ENCODE peak calls at places on chromosomes 11 and 22, in four cellular contexts. U is HepG2, J is K562, S is GM12878. A is an unnamed sample.

GRCh38 chr11:66617148-66617814 is 851 bp downstream of the RBM14 start:
- DNase-seq in S (no peak), U (no peak), J (no peak), A (no peak)

GRCh38 chr11:93481279-93481678 is 61.9 kb downstream of the SMCO4 start:
- DNase-seq in S (no peak), U (no peak), J (no peak), A (no peak)

GRCh38 chr11:573146-573759 is 3.0 kb upstream of the PHRF1 start:
- DNase-seq in U (peak), J (no peak), S (no peak), A (no peak)

GRCh38 chr11:106061249-106061794 is 15.8 kb downstream of the KBTBD3 start:
- DNase-seq in U (no peak), J (no peak), S (no peak), A (no peak)

GRCh38 chr11:121328213-121328966 is 35.8 kb downstream of the SC5D start:
- DNase-seq in J (no peak), U (no peak), S (no peak), A (no peak)

GRCh38 chr22:25709758-25710157 is 32.2 kb upstream of the MYO18B start:
- DNase-seq in S (peak), J (no peak), U (no peak), A (no peak)

GRCh38 chr11:118691926-118692830 is 12.7 kb upstream of the TREH start:
- DNase-seq in J (no peak), U (peak), S (peak), A (peak)

GRCh38 chr11:120381401-120381800 is 45.2 kb downstream of the ARHGEF12 start:
- DNase-seq in U (peak), J (no peak), S (no peak), A (no peak)

GRCh38 chr11:689630-690029 is 5.4 kb downstream of the DEAF1 start:
- DNase-seq in U (no peak), S (no peak), J (no peak), A (no peak)

GRCh38 chr11:133362921-133363320 is 169.4 kb downstream of the OPCML start:
- DNase-seq in S (no peak), J (no peak), U (no peak), A (no peak)

GRCh38 chr11:4491878-4492606 is 9.6 kb downstream of the OR52K1 start:
- DNase-seq in J (no peak), S (no peak), U (no peak), A (no peak)

GRCh38 chr11:126337472-126338241 is 17.8 kb upstream of the ST3GAL4 start:
- DNase-seq in U (peak), J (no peak), S (no peak), A (no peak)

GRCh38 chr11:14418801-14419417 is 59.9 kb upstream of the RRAS2 start:
- DNase-seq in U (peak), S (no peak), J (peak), A (peak)

GRCh38 chr11:106956887-106957505 is 61.3 kb downstream of the GUCY1A2 start:
- DNase-seq in J (no peak), U (no peak), S (no peak), A (peak)

GRCh38 chr11:109853156-109853776 is 239.9 kb upstream of the ZC3H12C start:
- DNase-seq in U (peak), S (peak), J (peak), A (no peak)

GRCh38 chr22:48560389-48560751 is 1267.3 kb downstream of the BRD1 start:
- DNase-seq in U (no peak), J (no peak), S (no peak), A (no peak)

GRCh38 chr11:115652094-115652493 is 147.9 kb upstream of the CADM1 start:
- DNase-seq in U (no peak), S (no peak), J (no peak), A (no peak)

GRCh38 chr22:35631597-35631996 is 14.5 kb upstream of the MB start:
- DNase-seq in U (peak), S (no peak), J (peak), A (peak)

GRCh38 chr11:44596541-44597276 is 31.2 kb downstream of the CD82 start:
- DNase-seq in U (no peak), S (peak), J (no peak), A (no peak)

GRCh38 chr22:22813126-22814075 is 74.2 kb upstream of the IGLL5 start:
- DNase-seq in U (no peak), J (no peak), S (no peak), A (no peak)

GRCh38 chr11:62395885-62396778 is 22.7 kb upstream of the SCGB1A1 start:
- DNase-seq in J (peak), U (no peak), S (no peak), A (no peak)

GRCh38 chr11:92211576-92212167 is 12.9 kb upstream of the FAT3 start:
- DNase-seq in U (peak), S (no peak), J (no peak), A (peak)

GRCh38 chr11:1933416-1934325 is 13.5 kb upstream of the MRPL23 start:
- DNase-seq in U (no peak), J (no peak), S (no peak), A (no peak)
- TF ChIP-seq ETV6 in U (no peak), J (no peak), S (no peak), A (no peak)

GRCh38 chr22:19039448-19039780 is 82.8 kb downstream of the DGCR2 start:
- DNase-seq in J (no peak), U (no peak), S (no peak), A (no peak)
- TF ChIP-seq ETV6 in J (no peak), U (no peak), S (no peak), A (no peak)

GRCh38 chr22:32701021-32701420 is 100.5 kb upstream of the TIMP3 start:
- DNase-seq in S (no peak), U (no peak), J (no peak), A (no peak)
- TF ChIP-seq ETV6 in S (no peak), U (no peak), J (no peak), A (no peak)

GRCh38 chr11:8258771-8259170 is 4.9 kb downstream of the LMO1 start:
- DNase-seq in S (no peak), J (no peak), U (no peak), A (no peak)
- TF ChIP-seq ETV6 in S (no peak), J (no peak), U (no peak), A (no peak)

DNA sequence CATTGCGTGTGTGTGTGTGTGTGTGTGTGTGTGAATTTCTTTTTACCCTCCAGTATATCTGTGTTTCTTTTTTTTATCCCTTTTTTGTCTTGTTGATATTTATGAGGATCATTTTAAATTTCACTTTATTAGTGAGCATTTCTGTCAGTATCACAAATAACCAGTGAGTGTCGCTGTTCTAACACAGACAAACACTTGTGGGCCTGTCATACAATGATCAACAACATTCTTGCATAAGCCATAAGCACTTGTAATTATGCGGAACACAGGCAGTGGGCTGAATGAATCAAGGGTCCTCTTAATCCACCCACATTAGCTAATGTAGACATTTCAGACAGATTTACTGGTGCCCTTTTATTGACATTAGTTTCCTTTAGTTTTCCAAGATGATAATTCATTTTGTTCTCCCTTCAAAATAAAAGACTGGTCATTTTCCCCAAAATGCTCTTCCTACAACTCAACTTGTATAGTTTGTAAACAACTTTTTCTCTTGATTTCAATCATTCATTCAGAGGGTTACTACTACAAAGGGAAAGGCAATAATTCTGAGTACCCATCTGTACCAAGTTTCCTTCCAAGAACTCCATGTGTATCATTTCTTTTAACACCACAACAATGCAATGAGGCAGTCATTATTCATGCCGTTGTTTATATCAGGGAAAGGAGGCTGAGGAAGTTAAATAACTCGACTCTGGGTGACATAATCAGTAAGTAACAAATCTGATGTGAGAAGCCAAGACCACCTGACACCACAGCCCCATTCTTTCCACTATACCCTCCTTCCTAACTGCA is 34.6 kb upstream of the ANO3 start:
- DNase-seq in U (peak), S (no peak), J (peak), A (no peak)
- TF ChIP-seq ETV6 in U (no peak), S (no peak), J (no peak), A (no peak)

GRCh38 chr11:10305262-10305963 is 540 bp downstream of the ADM start:
- DNase-seq in U (peak), S (no peak), J (no peak), A (peak)
- TF ChIP-seq ETV6 in U (no peak), S (no peak), J (no peak), A (no peak)

A was measured in WTC11.